ENCODE peak calls at places on chromosomes 11 and 22, in five cellular contexts. N is bronchial epithelial cell, O is cardiac septum, M is upper lobe of right lung, U is neural crest cell. Y is an unnamed sample.

GRCh38 chr11:76524461-76524860 is 79.6 kb downstream of the EMSY start:
- DNase-seq in N (peak), O (no peak), M (no peak), U (no peak), Y (no peak)

GRCh38 chr11:112255075-112255739 is 5.5 kb downstream of the PLET1 start:
- DNase-seq in N (peak), O (no peak), M (no peak), U (no peak), Y (peak)

GRCh38 chr11:3014943-3015342 is 22.8 kb upstream of the NAP1L4 start:
- DNase-seq in N (no peak), O (no peak), M (no peak), U (no peak), Y (no peak)

GRCh38 chr11:32148824-32149223 is 58.0 kb downstream of the RCN1 start:
- DNase-seq in N (no peak), O (no peak), M (no peak), U (no peak), Y (peak)

GRCh38 chr11:28756977-28757376 is 648.8 kb downstream of the METTL15 start:
- DNase-seq in N (peak), O (no peak), M (no peak), U (no peak), Y (peak)

GRCh38 chr11:58958500-58958899 is 19.2 kb downstream of the GLYATL1 start:
- DNase-seq in N (peak), O (no peak), M (no peak), U (no peak), Y (peak)

GRCh38 chr11:4190098-4190497 is 95.5 kb downstream of the RRM1 start:
- DNase-seq in N (no peak), O (no peak), M (no peak), U (no peak), Y (no peak)

GRCh38 chr22:28442264-28442950 is 237.2 kb downstream of the TTC28 start:
- DNase-seq in N (peak), O (peak), M (peak), U (peak), Y (peak)

GRCh38 chr11:82718307-82718706 is 15.4 kb downstream of the FAM181B start:
- DNase-seq in N (peak), O (no peak), M (no peak), U (peak), Y (peak)

GRCh38 chr11:102924851-102925380 is 30.6 kb downstream of the MMP13 start:
- DNase-seq in N (no peak), O (no peak), M (no peak), U (no peak), Y (no peak)

GRCh38 chr22:27515091-27515523 is 286.4 kb downstream of the MN1 start:
- DNase-seq in N (no peak), O (no peak), M (no peak), U (no peak), Y (peak)

GRCh38 chr11:107040447-107041444 is 22.5 kb upstream of the GUCY1A2 start:
- DNase-seq in N (peak), O (no peak), M (no peak), U (no peak), Y (peak)

Y was measured in cardiac fibroblast.